ENCODE peak calls at places on chromosomes 13 and 19, in ten cellular contexts. One of them, this sample, is unnamed.
A peak's percentile ranks its signal among the peaks of the same experiment; 100 is the strongest.

GRCh38 chr13:51807041-51807440 is 3.1 kb upstream of the DHRS12 start:
- DNase-seq in RWPE1: no peak
- DNase-seq in mesenchymal stem cell: no peak
- DNase-seq in cerebellar nuclear complex: no peak
- DNase-seq in iris pigment epithelial cell: no peak
- DNase-seq in hepatic stellate cell: no peak
- DNase-seq in pancreas: no peak
- DNase-seq in HT1080: no peak
- DNase-seq in RCC 7860: no peak
- DNase-seq in activated CD4-positive, CD25-positive, alpha-beta regulatory T cell treated with anti-CD3 and anti-CD28 coated beads, Interleukin-2, amount 50 U/mL, for 16 hours: no peak
- DNase-seq in this sample: no peak

GRCh38 chr13:50693755-50694154 is 149.7 kb downstream of the DLEU7 start:
- DNase-seq in RWPE1: no peak
- DNase-seq in mesenchymal stem cell: peak; percentile 80
- DNase-seq in cerebellar nuclear complex: no peak
- DNase-seq in iris pigment epithelial cell: peak; percentile 53
- DNase-seq in hepatic stellate cell: peak; percentile 27
- DNase-seq in pancreas: no peak
- DNase-seq in HT1080: peak; percentile 38
- DNase-seq in RCC 7860: peak; percentile 26
- DNase-seq in activated CD4-positive, CD25-positive, alpha-beta regulatory T cell treated with anti-CD3 and anti-CD28 coated beads, Interleukin-2, amount 50 U/mL, for 16 hours: no peak
- DNase-seq in this sample: no peak

GRCh38 chr13:57314897-57315520 is 148.0 kb downstream of the PRR20E start:
- DNase-seq in RWPE1: no peak
- DNase-seq in mesenchymal stem cell: peak; percentile 5
- DNase-seq in cerebellar nuclear complex: no peak
- DNase-seq in iris pigment epithelial cell: no peak
- DNase-seq in hepatic stellate cell: no peak
- DNase-seq in pancreas: no peak
- DNase-seq in HT1080: peak; percentile 40
- DNase-seq in RCC 7860: peak; percentile 36
- DNase-seq in activated CD4-positive, CD25-positive, alpha-beta regulatory T cell treated with anti-CD3 and anti-CD28 coated beads, Interleukin-2, amount 50 U/mL, for 16 hours: no peak
- DNase-seq in this sample: no peak

GRCh38 chr19:4140237-4140711 is 13.2 kb upstream of the CREB3L3 start:
- DNase-seq in RWPE1: peak; percentile 81
- DNase-seq in mesenchymal stem cell: peak; percentile 79
- DNase-seq in cerebellar nuclear complex: no peak
- DNase-seq in iris pigment epithelial cell: peak; percentile 80
- DNase-seq in hepatic stellate cell: peak; percentile 84
- DNase-seq in pancreas: peak; percentile 61
- DNase-seq in HT1080: peak; percentile 59
- DNase-seq in RCC 7860: peak; percentile 51
- DNase-seq in activated CD4-positive, CD25-positive, alpha-beta regulatory T cell treated with anti-CD3 and anti-CD28 coated beads, Interleukin-2, amount 50 U/mL, for 16 hours: no peak
- DNase-seq in this sample: no peak

GRCh38 chr19:37929512-37929911 is 22.5 kb downstream of the SIPA1L3 start:
- DNase-seq in RWPE1: no peak
- DNase-seq in mesenchymal stem cell: no peak
- DNase-seq in cerebellar nuclear complex: no peak
- DNase-seq in iris pigment epithelial cell: no peak
- DNase-seq in hepatic stellate cell: no peak
- DNase-seq in pancreas: no peak
- DNase-seq in HT1080: no peak
- DNase-seq in RCC 7860: no peak
- DNase-seq in activated CD4-positive, CD25-positive, alpha-beta regulatory T cell treated with anti-CD3 and anti-CD28 coated beads, Interleukin-2, amount 50 U/mL, for 16 hours: no peak
- DNase-seq in this sample: no peak

GRCh38 chr13:66994097-66994496 is 236.0 kb downstream of the PCDH9 start:
- DNase-seq in RWPE1: peak; percentile 18
- DNase-seq in mesenchymal stem cell: peak; percentile 76
- DNase-seq in cerebellar nuclear complex: no peak
- DNase-seq in iris pigment epithelial cell: peak; percentile 70
- DNase-seq in hepatic stellate cell: no peak
- DNase-seq in pancreas: peak; percentile 74
- DNase-seq in HT1080: peak; percentile 35
- DNase-seq in RCC 7860: peak; percentile 40
- DNase-seq in activated CD4-positive, CD25-positive, alpha-beta regulatory T cell treated with anti-CD3 and anti-CD28 coated beads, Interleukin-2, amount 50 U/mL, for 16 hours: no peak
- DNase-seq in this sample: no peak

GRCh38 chr13:42333613-42334328 is 61.8 kb downstream of the AKAP11 start:
- DNase-seq in RWPE1: peak; percentile 40
- DNase-seq in mesenchymal stem cell: peak; percentile 70
- DNase-seq in cerebellar nuclear complex: no peak
- DNase-seq in iris pigment epithelial cell: peak; percentile 64
- DNase-seq in hepatic stellate cell: peak; percentile 9
- DNase-seq in pancreas: no peak
- DNase-seq in HT1080: peak; percentile 58
- DNase-seq in RCC 7860: peak; percentile 20
- DNase-seq in activated CD4-positive, CD25-positive, alpha-beta regulatory T cell treated with anti-CD3 and anti-CD28 coated beads, Interleukin-2, amount 50 U/mL, for 16 hours: no peak
- DNase-seq in this sample: no peak

GRCh38 chr19:1566392-1567115 is 1.6 kb downstream of the MEX3D start:
- DNase-seq in RWPE1: peak; percentile 62
- DNase-seq in mesenchymal stem cell: peak; percentile 87
- DNase-seq in cerebellar nuclear complex: no peak
- DNase-seq in iris pigment epithelial cell: peak; percentile 85
- DNase-seq in hepatic stellate cell: peak; percentile 92
- DNase-seq in pancreas: no peak
- DNase-seq in HT1080: no peak
- DNase-seq in RCC 7860: peak; percentile 62
- DNase-seq in activated CD4-positive, CD25-positive, alpha-beta regulatory T cell treated with anti-CD3 and anti-CD28 coated beads, Interleukin-2, amount 50 U/mL, for 16 hours: no peak
- DNase-seq in this sample: peak; percentile 44

GRCh38 chr13:51636349-51636890 is 52.2 kb downstream of the WDFY2 start:
- DNase-seq in RWPE1: no peak
- DNase-seq in mesenchymal stem cell: no peak
- DNase-seq in cerebellar nuclear complex: no peak
- DNase-seq in iris pigment epithelial cell: no peak
- DNase-seq in hepatic stellate cell: no peak
- DNase-seq in pancreas: no peak
- DNase-seq in HT1080: peak; percentile 22
- DNase-seq in RCC 7860: no peak
- DNase-seq in activated CD4-positive, CD25-positive, alpha-beta regulatory T cell treated with anti-CD3 and anti-CD28 coated beads, Interleukin-2, amount 50 U/mL, for 16 hours: no peak
- DNase-seq in this sample: no peak

GRCh38 chr13:35475131-35475959 is 1.1 kb downstream of the MAB21L1 start:
- DNase-seq in RWPE1: no peak
- DNase-seq in mesenchymal stem cell: peak; percentile 30
- DNase-seq in cerebellar nuclear complex: no peak
- DNase-seq in iris pigment epithelial cell: peak; percentile 18
- DNase-seq in hepatic stellate cell: no peak
- DNase-seq in pancreas: no peak
- DNase-seq in HT1080: no peak
- DNase-seq in RCC 7860: no peak
- DNase-seq in activated CD4-positive, CD25-positive, alpha-beta regulatory T cell treated with anti-CD3 and anti-CD28 coated beads, Interleukin-2, amount 50 U/mL, for 16 hours: no peak
- DNase-seq in this sample: no peak

GRCh38 chr19:10173527-10173926 is 21.2 kb downstream of the DNMT1 start:
- DNase-seq in RWPE1: no peak
- DNase-seq in mesenchymal stem cell: peak; percentile 12
- DNase-seq in cerebellar nuclear complex: no peak
- DNase-seq in iris pigment epithelial cell: peak; percentile 74
- DNase-seq in hepatic stellate cell: no peak
- DNase-seq in pancreas: no peak
- DNase-seq in HT1080: peak; percentile 49
- DNase-seq in RCC 7860: peak; percentile 51
- DNase-seq in activated CD4-positive, CD25-positive, alpha-beta regulatory T cell treated with anti-CD3 and anti-CD28 coated beads, Interleukin-2, amount 50 U/mL, for 16 hours: no peak
- DNase-seq in this sample: no peak

GRCh38 chr13:25429466-25429865 is 57.7 kb downstream of the ATP8A2 start:
- DNase-seq in RWPE1: no peak
- DNase-seq in mesenchymal stem cell: no peak
- DNase-seq in cerebellar nuclear complex: no peak
- DNase-seq in iris pigment epithelial cell: no peak
- DNase-seq in hepatic stellate cell: no peak
- DNase-seq in pancreas: no peak
- DNase-seq in HT1080: no peak
- DNase-seq in RCC 7860: peak; percentile 36
- DNase-seq in activated CD4-positive, CD25-positive, alpha-beta regulatory T cell treated with anti-CD3 and anti-CD28 coated beads, Interleukin-2, amount 50 U/mL, for 16 hours: no peak
- DNase-seq in this sample: no peak

GRCh38 chr19:29867984-29868383 is 56.2 kb downstream of the CCNE1 start:
- DNase-seq in RWPE1: no peak
- DNase-seq in mesenchymal stem cell: no peak
- DNase-seq in cerebellar nuclear complex: no peak
- DNase-seq in iris pigment epithelial cell: no peak
- DNase-seq in hepatic stellate cell: no peak
- DNase-seq in pancreas: no peak
- DNase-seq in HT1080: no peak
- DNase-seq in RCC 7860: no peak
- DNase-seq in activated CD4-positive, CD25-positive, alpha-beta regulatory T cell treated with anti-CD3 and anti-CD28 coated beads, Interleukin-2, amount 50 U/mL, for 16 hours: no peak
- DNase-seq in this sample: no peak

GRCh38 chr19:51427220-51427619 is 9.8 kb upstream of the SIGLEC10 start:
- DNase-seq in RWPE1: no peak
- DNase-seq in mesenchymal stem cell: no peak
- DNase-seq in cerebellar nuclear complex: no peak
- DNase-seq in iris pigment epithelial cell: no peak
- DNase-seq in hepatic stellate cell: no peak
- DNase-seq in pancreas: no peak
- DNase-seq in HT1080: no peak
- DNase-seq in RCC 7860: no peak
- DNase-seq in activated CD4-positive, CD25-positive, alpha-beta regulatory T cell treated with anti-CD3 and anti-CD28 coated beads, Interleukin-2, amount 50 U/mL, for 16 hours: no peak
- DNase-seq in this sample: no peak

GRCh38 chr19:1269065-1269477 is at the start of gene CIRBP:
- DNase-seq in RWPE1: peak; percentile 95
- DNase-seq in mesenchymal stem cell: peak; percentile 99
- DNase-seq in cerebellar nuclear complex: peak; percentile 97
- DNase-seq in iris pigment epithelial cell: peak; percentile 99
- DNase-seq in hepatic stellate cell: peak; percentile 98
- DNase-seq in pancreas: peak; percentile 98
- DNase-seq in HT1080: peak; percentile 98
- DNase-seq in RCC 7860: peak; percentile 98
- DNase-seq in activated CD4-positive, CD25-positive, alpha-beta regulatory T cell treated with anti-CD3 and anti-CD28 coated beads, Interleukin-2, amount 50 U/mL, for 16 hours: peak; percentile 99
- DNase-seq in this sample: peak; percentile 96